ENCODE peak calls at places on chromosomes 1 and 21, in four cellular contexts. N is lower lobe of right lung, L is pancreas, K is aorta. A is an unnamed sample.

GRCh38 chr1:156119503-156120209 is 5.1 kb downstream of the LMNA start:
- DNase-seq in N (no peak), L (no peak), K (no peak), A (peak; percentile 59)

GRCh38 chr1:151443846-151444790 is 15.2 kb downstream of the POGZ start:
- DNase-seq in N (no peak), L (peak; percentile 70), K (no peak), A (no peak)

GRCh38 chr1:145777357-145778145 is 46.3 kb downstream of the RNF115 start:
- DNase-seq in N (no peak), L (no peak), K (no peak), A (no peak)

GRCh38 chr1:178955391-178955954 is 70.2 kb upstream of the FAM20B start:
- DNase-seq in N (no peak), L (no peak), K (no peak), A (no peak)

GRCh38 chr21:25895565-25896205 is 160.9 kb downstream of the GABPA start:
- DNase-seq in N (no peak), L (no peak), K (peak; percentile 47), A (no peak)

GRCh38 chr21:36059823-36060158 is 535 bp downstream of the SETD4 start:
- DNase-seq in N (no peak), L (no peak), K (peak; percentile 83), A (peak; percentile 36)

GRCh38 chr1:118739421-118739930 is 248.7 kb downstream of the TBX15 start:
- DNase-seq in N (no peak), L (no peak), K (no peak), A (no peak)

GRCh38 chr1:17696417-17697301 is 58.5 kb upstream of the ACTL8 start:
- DNase-seq in N (no peak), L (no peak), K (no peak), A (no peak)

GRCh38 chr1:193589597-193590040 is 403.2 kb upstream of the B3GALT2 start:
- DNase-seq in N (no peak), L (no peak), K (no peak), A (no peak)

GRCh38 chr1:29636936-29637335 is 400.6 kb downstream of the PTPRU start:
- DNase-seq in N (no peak), L (no peak), K (no peak), A (no peak)

GRCh38 chr1:7574121-7575040 is 196.7 kb upstream of the VAMP3 start:
- DNase-seq in N (peak; percentile 55), L (peak; percentile 68), K (peak; percentile 74), A (no peak)

GRCh38 chr21:26461500-26461899 is 111.6 kb downstream of the CYYR1 start:
- DNase-seq in N (no peak), L (no peak), K (no peak), A (no peak)

GRCh38 chr1:1157426-1157913 is 16.2 kb upstream of the TTLL10 start:
- DNase-seq in N (peak; percentile 94), L (peak; percentile 90), K (peak; percentile 90), A (peak; percentile 90)

GRCh38 chr1:247113094-247113497 is 8.9 kb upstream of the ZNF669 start:
- DNase-seq in N (no peak), L (peak; percentile 75), K (no peak), A (no peak)

GRCh38 chr1:25795955-25796806 is 3.8 kb upstream of the SELENON start:
- DNase-seq in N (peak; percentile 75), L (peak; percentile 71), K (no peak), A (no peak)

GRCh38 chr21:35503646-35504045 is 454.5 kb upstream of the RUNX1 start:
- DNase-seq in N (no peak), L (no peak), K (no peak), A (no peak)

GRCh38 chr1:181818943-181819342 is 242.6 kb downstream of the ZNF648 start:
- DNase-seq in N (no peak), L (no peak), K (no peak), A (no peak)

GRCh38 chr1:202501281-202501680 is 152.8 kb downstream of the PPP1R12B start:
- DNase-seq in N (no peak), L (no peak), K (no peak), A (no peak)

GRCh38 chr1:212607924-212608208 is 695 bp upstream of the ATF3 start:
- DNase-seq in N (no peak), L (no peak), K (no peak), A (no peak)

GRCh38 chr1:234765672-234766071 is 155.7 kb upstream of the IRF2BP2 start:
- DNase-seq in N (no peak), L (no peak), K (no peak), A (no peak)

GRCh38 chr1:36305915-36306209 is 306 bp upstream of the SH3D21 start:
- DNase-seq in N (no peak), L (no peak), K (no peak), A (no peak)
- H3K27ac ChIP-seq in N (peak overlapping the region; percentile 92), L (no peak overlapping the region), K (no peak overlapping the region), A (peak overlapping the region; percentile 88)

GRCh38 chr1:231055271-231055670 is 15.2 kb upstream of the FAM89A start:
- DNase-seq in N (no peak), L (no peak), K (no peak), A (no peak)
- H3K27ac ChIP-seq in N (no peak overlapping the region), L (no peak overlapping the region), K (no peak overlapping the region), A (no peak overlapping the region)

DNA sequence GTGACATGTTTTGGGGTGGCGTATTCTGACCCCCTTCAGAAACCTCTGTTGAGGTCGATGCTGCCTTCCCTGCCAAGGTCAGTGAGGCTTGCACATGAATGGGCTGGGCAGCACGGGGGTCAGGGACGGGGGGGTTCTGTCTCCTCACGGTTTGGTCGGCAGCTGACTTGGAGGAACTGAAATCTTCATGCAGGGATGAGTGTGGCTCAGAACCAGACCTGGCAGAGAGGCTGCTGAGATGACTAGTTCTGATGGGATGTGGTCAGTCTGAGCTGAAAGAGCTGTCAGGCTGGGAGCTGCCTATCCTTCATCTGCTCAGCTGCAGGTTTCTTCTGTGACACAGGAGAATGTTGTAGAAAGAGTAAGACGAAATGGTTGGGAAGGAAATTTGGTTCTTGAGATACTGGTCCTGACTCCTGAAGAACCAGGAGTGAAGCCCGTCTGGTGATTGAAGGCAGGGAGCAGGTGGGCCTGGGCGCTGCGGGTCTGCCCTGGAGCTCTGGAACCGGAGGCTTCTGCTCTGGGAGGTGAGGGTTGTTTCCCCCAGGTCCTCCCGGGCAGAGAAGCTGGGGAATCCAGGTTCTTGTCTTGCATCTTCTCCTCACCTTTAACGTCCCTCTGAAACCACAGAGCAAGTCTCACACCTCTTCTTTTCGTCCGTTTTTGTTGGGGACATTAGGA is 3.3 kb downstream of the SLX9 start:
- DNase-seq in N (no peak), L (no peak), K (peak; percentile 33), A (no peak)
- H3K27ac ChIP-seq in N (no peak overlapping the region), L (no peak overlapping the region), K (no peak overlapping the region), A (peak overlapping the region; percentile 92)

GRCh38 chr21:15283789-15284188 is 219.0 kb upstream of the NRIP1 start:
- DNase-seq in N (no peak), L (no peak), K (no peak), A (no peak)
- H3K27ac ChIP-seq in N (no peak overlapping the region), L (no peak overlapping the region), K (no peak overlapping the region), A (no peak overlapping the region)

GRCh38 chr1:3312894-3313578 is 141.4 kb upstream of the ARHGEF16 start:
- DNase-seq in N (peak; percentile 90), L (peak; percentile 69), K (peak; percentile 99), A (peak; percentile 87)
- H3K27ac ChIP-seq in N (peak overlapping the region; percentile 90), L (peak overlapping the region; percentile 81), K (peak overlapping the region; percentile 91), A (peak overlapping the region; percentile 98)

GRCh38 chr1:8712413-8713229 is 104.8 kb downstream of the RERE start:
- DNase-seq in N (no peak), L (no peak), K (no peak), A (no peak)
- H3K27ac ChIP-seq in N (peak overlapping the region; percentile 77), L (peak overlapping the region; percentile 82), K (no peak overlapping the region), A (peak overlapping the region; percentile 69)

GRCh38 chr1:5949761-5950100 is 42.5 kb downstream of the NPHP4 start:
- DNase-seq in N (no peak), L (no peak), K (no peak), A (no peak)
- H3K27ac ChIP-seq in N (no peak overlapping the region), L (no peak overlapping the region), K (no peak overlapping the region), A (no peak overlapping the region)